ENCODE peak calls at places on chromosomes 3 and 15, in five cellular contexts. X is activated T-helper 1 cell treated with anti-CD3 and anti-CD28 coated beads, Interleukin-2, amount 50 U/mL, for 16 hours; N is EH; B is CD4-positive, alpha-beta memory T cell; A is stimulated activated CD4-positive, alpha-beta T cell treated with anti-CD3 and anti-CD28 coated beads, Interleukin-15, amount 100 ng/mL, for 24 hours. J is an unnamed sample.
A peak's percentile ranks its signal among the peaks of the same experiment; 100 is the strongest.

GRCh38 chr15:68408971-68409370 is 23.0 kb downstream of the ITGA11 start:
- DNase-seq in A (no peak), X (no peak), B (no peak), N (no peak), J (no peak)

GRCh38 chr3:45599424-45599886 is 4.9 kb downstream of the LIMD1 start:
- DNase-seq in A (no peak), X (no peak), N (no peak), B (no peak), J (no peak)

GRCh38 chr3:86921981-86922680 is 68.8 kb downstream of the VGLL3 start:
- DNase-seq in N (peak; percentile 68), A (no peak), B (no peak), X (no peak), J (no peak)

GRCh38 chr15:64013179-64014043 is 32.9 kb downstream of the DAPK2 start:
- DNase-seq in A (peak; percentile 11), X (no peak), B (no peak), N (peak; percentile 48), J (no peak)

GRCh38 chr3:157542711-157543485 is 39.7 kb upstream of the VEPH1 start:
- DNase-seq in X (no peak), B (no peak), N (peak; percentile 80), A (peak; percentile 5), J (no peak)

GRCh38 chr15:70234256-70234965 is 136.7 kb upstream of the TLE3 start:
- DNase-seq in N (peak; percentile 94), A (peak; percentile 25), B (no peak), X (no peak), J (peak; percentile 8)

GRCh38 chr15:45231864-45232562 is 20.0 kb upstream of the SLC28A2 start:
- DNase-seq in X (no peak), A (no peak), B (no peak), N (no peak), J (no peak)

GRCh38 chr3:81998139-81998755 is 236.8 kb upstream of the GBE1 start:
- DNase-seq in X (no peak), A (no peak), N (peak; percentile 16), B (no peak), J (no peak)

GRCh38 chr3:28028554-28028953 is 212.9 kb upstream of the CMC1 start:
- DNase-seq in X (no peak), N (peak; percentile 3), A (no peak), B (no peak), J (no peak)

GRCh38 chr3:127172670-127173515 is 20.0 kb upstream of the PRR23E start:
- DNase-seq in B (no peak), N (peak; percentile 91), A (no peak), X (no peak), J (no peak)

GRCh38 chr15:25090073-25090733 is 135.4 kb downstream of the SNRPN start:
- DNase-seq in N (no peak), A (no peak), X (no peak), B (no peak), J (no peak)

GRCh38 chr3:170132335-170132734 is 49.2 kb downstream of the PHC3 start:
- DNase-seq in A (peak; percentile 18), N (no peak), B (no peak), X (no peak), J (no peak)

GRCh38 chr3:130609166-130609574 is 92.2 kb downstream of the COL6A6 start:
- DNase-seq in N (no peak), A (no peak), B (no peak), X (no peak), J (no peak)

GRCh38 chr3:61111764-61112163 is 139.5 kb downstream of the FHIT start:
- DNase-seq in A (peak; percentile 9), X (no peak), N (no peak), B (no peak), J (no peak)

GRCh38 chr15:65204236-65204930 is 6.9 kb downstream of the CILP start:
- DNase-seq in A (no peak), N (no peak), X (no peak), B (no peak), J (no peak)

GRCh38 chr3:77536038-77536775 is 496.3 kb downstream of the ROBO2 start:
- DNase-seq in X (no peak), B (no peak), A (no peak), N (no peak), J (no peak)

GRCh38 chr15:41417418-41417811 is 520 bp downstream of the RTF1 start:
- DNase-seq in X (peak; percentile 6), N (peak; percentile 53), A (peak; percentile 51), B (no peak), J (no peak)

GRCh38 chr3:123325766-123326256 is 123.1 kb downstream of the ADCY5 start:
- DNase-seq in X (no peak), B (no peak), N (no peak), A (no peak), J (no peak)

GRCh38 chr15:99598296-99598695 is 32.5 kb downstream of the MEF2A start:
- DNase-seq in N (no peak), X (no peak), A (no peak), B (no peak), J (no peak)

GRCh38 chr3:71355862-71356261 is 227.7 kb downstream of the FOXP1 start:
- DNase-seq in A (peak; percentile 69), B (no peak), X (no peak), N (no peak), J (no peak)

GRCh38 chr15:25960273-25960672 is 97.1 kb upstream of the ATP10A start:
- DNase-seq in B (no peak), N (no peak), X (no peak), A (no peak), J (no peak)

GRCh38 chr15:70406624-70407390 is 309.1 kb upstream of the TLE3 start:
- DNase-seq in A (no peak), X (no peak), B (no peak), N (no peak), J (no peak)

GRCh38 chr3:42661593-42662022 is 8.1 kb downstream of the ZBTB47 start:
- DNase-seq in B (no peak), A (no peak), X (no peak), N (no peak), J (no peak)

GRCh38 chr3:174767853-174768382 is 91.2 kb upstream of the NAALADL2 start:
- DNase-seq in A (no peak), B (no peak), N (peak; percentile 40), X (no peak), J (no peak)

GRCh38 chr3:32337501-32337900 is 54.2 kb upstream of the CMTM7 start:
- DNase-seq in N (no peak), A (no peak), X (no peak), B (no peak), J (no peak)

GRCh38 chr3:65912647-65913046 is 126.1 kb downstream of the MAGI1 start:
- DNase-seq in A (no peak), N (no peak), X (no peak), B (no peak), J (no peak)

GRCh38 chr3:189040934-189041333 is 130.8 kb upstream of the TPRG1 start:
- DNase-seq in X (no peak), B (no peak), A (no peak), N (no peak), J (no peak)

GRCh38 chr3:173739716-173740115 is 342.2 kb downstream of the NLGN1 start:
- DNase-seq in X (no peak), N (peak; percentile 90), B (no peak), A (no peak), J (no peak)

GRCh38 chr3:58150800-58151199 is 60.0 kb downstream of the DNASE1L3 start:
- DNase-seq in X (no peak), N (peak; percentile 54), B (no peak), A (no peak), J (no peak)

GRCh38 chr3:38805765-38806386 is 10.1 kb downstream of the SCN10A start:
- DNase-seq in B (peak; percentile 16), X (no peak), N (peak; percentile 80), A (peak; percentile 45), J (peak; percentile 9)

GRCh38 chr3:177127008-177127407 is 70.3 kb downstream of the TBL1XR1 start:
- DNase-seq in N (no peak), A (no peak), X (no peak), B (no peak), J (no peak)

GRCh38 chr3:72288955-72289707 is 504.2 kb upstream of the PROK2 start:
- DNase-seq in X (no peak), A (peak; percentile 18), N (peak; percentile 87), B (no peak), J (no peak)

GRCh38 chr3:166456291-166456690 is 619.1 kb upstream of the BCHE start:
- DNase-seq in A (no peak), B (no peak), N (no peak), X (no peak), J (no peak)

GRCh38 chr3:17983106-17983505 is 240.7 kb upstream of the TBC1D5 start:
- DNase-seq in A (no peak), B (no peak), X (no peak), N (no peak), J (no peak)

GRCh38 chr3:10164546-10165393 is at the start of gene IRAK2:
- DNase-seq in X (peak; percentile 42), B (peak; percentile 59), N (peak; percentile 73), A (peak; percentile 75), J (peak; percentile 50)

GRCh38 chr3:107456501-107456900 is 66.3 kb upstream of the BBX start:
- DNase-seq in N (no peak), B (no peak), A (no peak), X (no peak), J (no peak)

GRCh38 chr3:195140816-195141793 is 129.9 kb downstream of the XXYLT1 start:
- DNase-seq in X (no peak), N (no peak), B (no peak), A (no peak), J (no peak)

GRCh38 chr15:76169792-76170425 is 110.1 kb downstream of the TMEM266 start:
- DNase-seq in X (no peak), A (no peak), B (no peak), N (peak; percentile 66), J (no peak)

GRCh38 chr3:182139627-182140357 is 428.1 kb downstream of the SOX2 start:
- DNase-seq in N (no peak), A (no peak), X (no peak), B (no peak), J (no peak)

J was measured in central memory CD4-positive, alpha-beta T cell.